ENCODE peak calls at places on chromosomes 13 and 19, in nine cellular contexts. One of them, this sample, is unnamed.

GRCh38 chr13:52925775-52926285 is 77.4 kb upstream of the PCDH8 start:
- DNase-seq in head of caudate nucleus: no peak
- DNase-seq in stimulated activated CD8-positive, alpha-beta memory T cell treated with anti-CD3 and anti-CD28 coated beads, Interleukin-2, amount 100 ng/mL, for 1 hour: no peak
- DNase-seq in NCI-H2081: no peak
- DNase-seq in activated naive CD4-positive, alpha-beta T cell treated with anti-CD3 and anti-CD28 coated beads, Interleukin-2, amount 50 U/mL, for 72 hours: no peak
- DNase-seq in EH: no peak
- DNase-seq in activated naive CD8-positive, alpha-beta T cell treated with anti-CD3 and anti-CD28 coated beads for 36 hours: no peak
- DNase-seq in psoas muscle: no peak
- DNase-seq in A172: no peak
- DNase-seq in this sample: no peak

GRCh38 chr13:42064259-42064658 is 15.8 kb downstream of the DGKH start:
- DNase-seq in head of caudate nucleus: no peak
- DNase-seq in stimulated activated CD8-positive, alpha-beta memory T cell treated with anti-CD3 and anti-CD28 coated beads, Interleukin-2, amount 100 ng/mL, for 1 hour: no peak
- DNase-seq in NCI-H2081: no peak
- DNase-seq in activated naive CD4-positive, alpha-beta T cell treated with anti-CD3 and anti-CD28 coated beads, Interleukin-2, amount 50 U/mL, for 72 hours: no peak
- DNase-seq in EH: peak; percentile 33
- DNase-seq in activated naive CD8-positive, alpha-beta T cell treated with anti-CD3 and anti-CD28 coated beads for 36 hours: no peak
- DNase-seq in psoas muscle: peak; percentile 18
- DNase-seq in A172: no peak
- DNase-seq in this sample: no peak

GRCh38 chr13:31896427-31896826 is 135.1 kb upstream of the FRY start:
- DNase-seq in head of caudate nucleus: no peak
- DNase-seq in stimulated activated CD8-positive, alpha-beta memory T cell treated with anti-CD3 and anti-CD28 coated beads, Interleukin-2, amount 100 ng/mL, for 1 hour: no peak
- DNase-seq in NCI-H2081: no peak
- DNase-seq in activated naive CD4-positive, alpha-beta T cell treated with anti-CD3 and anti-CD28 coated beads, Interleukin-2, amount 50 U/mL, for 72 hours: no peak
- DNase-seq in EH: peak; percentile 96
- DNase-seq in activated naive CD8-positive, alpha-beta T cell treated with anti-CD3 and anti-CD28 coated beads for 36 hours: no peak
- DNase-seq in psoas muscle: peak; percentile 27
- DNase-seq in A172: peak; percentile 58
- DNase-seq in this sample: peak; percentile 73

GRCh38 chr13:24854311-24854710 is 90.3 kb downstream of the RNF17 start:
- DNase-seq in head of caudate nucleus: no peak
- DNase-seq in stimulated activated CD8-positive, alpha-beta memory T cell treated with anti-CD3 and anti-CD28 coated beads, Interleukin-2, amount 100 ng/mL, for 1 hour: no peak
- DNase-seq in NCI-H2081: no peak
- DNase-seq in activated naive CD4-positive, alpha-beta T cell treated with anti-CD3 and anti-CD28 coated beads, Interleukin-2, amount 50 U/mL, for 72 hours: no peak
- DNase-seq in EH: no peak
- DNase-seq in activated naive CD8-positive, alpha-beta T cell treated with anti-CD3 and anti-CD28 coated beads for 36 hours: no peak
- DNase-seq in psoas muscle: no peak
- DNase-seq in A172: no peak
- DNase-seq in this sample: no peak

GRCh38 chr19:23914402-23915286 is at the start of gene ZNF726:
- DNase-seq in head of caudate nucleus: peak; percentile 94
- DNase-seq in stimulated activated CD8-positive, alpha-beta memory T cell treated with anti-CD3 and anti-CD28 coated beads, Interleukin-2, amount 100 ng/mL, for 1 hour: peak; percentile 68
- DNase-seq in NCI-H2081: peak; percentile 85
- DNase-seq in activated naive CD4-positive, alpha-beta T cell treated with anti-CD3 and anti-CD28 coated beads, Interleukin-2, amount 50 U/mL, for 72 hours: peak; percentile 80
- DNase-seq in EH: peak; percentile 96
- DNase-seq in activated naive CD8-positive, alpha-beta T cell treated with anti-CD3 and anti-CD28 coated beads for 36 hours: peak; percentile 85
- DNase-seq in psoas muscle: peak; percentile 79
- DNase-seq in A172: peak; percentile 91
- DNase-seq in this sample: peak; percentile 82

GRCh38 chr19:7888145-7888825 is at the start of gene LRRC8E:
- DNase-seq in head of caudate nucleus: no peak
- DNase-seq in stimulated activated CD8-positive, alpha-beta memory T cell treated with anti-CD3 and anti-CD28 coated beads, Interleukin-2, amount 100 ng/mL, for 1 hour: no peak
- DNase-seq in NCI-H2081: no peak
- DNase-seq in activated naive CD4-positive, alpha-beta T cell treated with anti-CD3 and anti-CD28 coated beads, Interleukin-2, amount 50 U/mL, for 72 hours: peak; percentile 62
- DNase-seq in EH: peak; percentile 83
- DNase-seq in activated naive CD8-positive, alpha-beta T cell treated with anti-CD3 and anti-CD28 coated beads for 36 hours: peak; percentile 61
- DNase-seq in psoas muscle: no peak
- DNase-seq in A172: peak; percentile 66
- DNase-seq in this sample: no peak

GRCh38 chr19:14561832-14562351 is 10.0 kb downstream of the NDUFB7 start:
- DNase-seq in head of caudate nucleus: peak; percentile 69
- DNase-seq in stimulated activated CD8-positive, alpha-beta memory T cell treated with anti-CD3 and anti-CD28 coated beads, Interleukin-2, amount 100 ng/mL, for 1 hour: no peak
- DNase-seq in NCI-H2081: no peak
- DNase-seq in activated naive CD4-positive, alpha-beta T cell treated with anti-CD3 and anti-CD28 coated beads, Interleukin-2, amount 50 U/mL, for 72 hours: no peak
- DNase-seq in EH: no peak
- DNase-seq in activated naive CD8-positive, alpha-beta T cell treated with anti-CD3 and anti-CD28 coated beads for 36 hours: no peak
- DNase-seq in psoas muscle: peak; percentile 76
- DNase-seq in A172: peak; percentile 58
- DNase-seq in this sample: no peak

GRCh38 chr19:16417660-16418596 is 53.8 kb downstream of the EPS15L1 start:
- DNase-seq in head of caudate nucleus: peak; percentile 63
- DNase-seq in stimulated activated CD8-positive, alpha-beta memory T cell treated with anti-CD3 and anti-CD28 coated beads, Interleukin-2, amount 100 ng/mL, for 1 hour: peak; percentile 47
- DNase-seq in NCI-H2081: peak; percentile 50
- DNase-seq in activated naive CD4-positive, alpha-beta T cell treated with anti-CD3 and anti-CD28 coated beads, Interleukin-2, amount 50 U/mL, for 72 hours: peak; percentile 75
- DNase-seq in EH: peak; percentile 63
- DNase-seq in activated naive CD8-positive, alpha-beta T cell treated with anti-CD3 and anti-CD28 coated beads for 36 hours: peak; percentile 69
- DNase-seq in psoas muscle: peak; percentile 77
- DNase-seq in A172: peak; percentile 54
- DNase-seq in this sample: peak; percentile 52

GRCh38 chr13:68056816-68057710 is 826.9 kb upstream of the PCDH9 start:
- DNase-seq in head of caudate nucleus: no peak
- DNase-seq in stimulated activated CD8-positive, alpha-beta memory T cell treated with anti-CD3 and anti-CD28 coated beads, Interleukin-2, amount 100 ng/mL, for 1 hour: no peak
- DNase-seq in NCI-H2081: no peak
- DNase-seq in activated naive CD4-positive, alpha-beta T cell treated with anti-CD3 and anti-CD28 coated beads, Interleukin-2, amount 50 U/mL, for 72 hours: no peak
- DNase-seq in EH: no peak
- DNase-seq in activated naive CD8-positive, alpha-beta T cell treated with anti-CD3 and anti-CD28 coated beads for 36 hours: no peak
- DNase-seq in psoas muscle: no peak
- DNase-seq in A172: peak; percentile 77
- DNase-seq in this sample: no peak

GRCh38 chr19:48780684-48781391 is 25.5 kb downstream of the FGF21 start:
- DNase-seq in head of caudate nucleus: no peak
- DNase-seq in stimulated activated CD8-positive, alpha-beta memory T cell treated with anti-CD3 and anti-CD28 coated beads, Interleukin-2, amount 100 ng/mL, for 1 hour: no peak
- DNase-seq in NCI-H2081: no peak
- DNase-seq in activated naive CD4-positive, alpha-beta T cell treated with anti-CD3 and anti-CD28 coated beads, Interleukin-2, amount 50 U/mL, for 72 hours: no peak
- DNase-seq in EH: peak; percentile 63
- DNase-seq in activated naive CD8-positive, alpha-beta T cell treated with anti-CD3 and anti-CD28 coated beads for 36 hours: no peak
- DNase-seq in psoas muscle: no peak
- DNase-seq in A172: peak; percentile 66
- DNase-seq in this sample: peak; percentile 73

GRCh38 chr19:10566658-10567410 is 1.0 kb upstream of the KRI1 start:
- DNase-seq in head of caudate nucleus: no peak
- DNase-seq in stimulated activated CD8-positive, alpha-beta memory T cell treated with anti-CD3 and anti-CD28 coated beads, Interleukin-2, amount 100 ng/mL, for 1 hour: peak; percentile 33
- DNase-seq in NCI-H2081: no peak
- DNase-seq in activated naive CD4-positive, alpha-beta T cell treated with anti-CD3 and anti-CD28 coated beads, Interleukin-2, amount 50 U/mL, for 72 hours: peak; percentile 59
- DNase-seq in EH: no peak
- DNase-seq in activated naive CD8-positive, alpha-beta T cell treated with anti-CD3 and anti-CD28 coated beads for 36 hours: peak; percentile 77
- DNase-seq in psoas muscle: no peak
- DNase-seq in A172: no peak
- DNase-seq in this sample: no peak

GRCh38 chr19:11203194-11204075 is 6.1 kb upstream of the KANK2 start:
- DNase-seq in head of caudate nucleus: peak; percentile 53
- DNase-seq in stimulated activated CD8-positive, alpha-beta memory T cell treated with anti-CD3 and anti-CD28 coated beads, Interleukin-2, amount 100 ng/mL, for 1 hour: peak; percentile 21
- DNase-seq in NCI-H2081: peak; percentile 11
- DNase-seq in activated naive CD4-positive, alpha-beta T cell treated with anti-CD3 and anti-CD28 coated beads, Interleukin-2, amount 50 U/mL, for 72 hours: peak; percentile 60
- DNase-seq in EH: peak; percentile 98
- DNase-seq in activated naive CD8-positive, alpha-beta T cell treated with anti-CD3 and anti-CD28 coated beads for 36 hours: peak; percentile 23
- DNase-seq in psoas muscle: peak; percentile 77
- DNase-seq in A172: peak; percentile 96
- DNase-seq in this sample: peak; percentile 53

GRCh38 chr19:44607049-44607448 is 6.3 kb upstream of the IGSF23 start:
- DNase-seq in head of caudate nucleus: no peak
- DNase-seq in stimulated activated CD8-positive, alpha-beta memory T cell treated with anti-CD3 and anti-CD28 coated beads, Interleukin-2, amount 100 ng/mL, for 1 hour: no peak
- DNase-seq in NCI-H2081: no peak
- DNase-seq in activated naive CD4-positive, alpha-beta T cell treated with anti-CD3 and anti-CD28 coated beads, Interleukin-2, amount 50 U/mL, for 72 hours: no peak
- DNase-seq in EH: peak; percentile 79
- DNase-seq in activated naive CD8-positive, alpha-beta T cell treated with anti-CD3 and anti-CD28 coated beads for 36 hours: no peak
- DNase-seq in psoas muscle: no peak
- DNase-seq in A172: peak; percentile 73
- DNase-seq in this sample: no peak